ENCODE peak calls at places on chromosomes 3 and 15, in five cellular contexts. Q is hepatocyte; R is stimulated activated naive CD8-positive, alpha-beta T cell treated with anti-CD3 and anti-CD28 coated beads, Interleukin-15, Interleukin-2, amounts not matched to agents 100 U/mL and 50 U/mL, for 24 hours; W is activated T-helper 1 cell treated with anti-CD3 and anti-CD28 coated beads, Interleukin-2, amount 50 U/mL, for 16 hours; U is sciatic nerve. L is an unnamed sample.

GRCh38 chr3:157502916-157503620 is at the start of gene VEPH1:
- DNase-seq in Q (peak), R (no peak), W (no peak), U (no peak), L (no peak)

GRCh38 chr15:78225783-78226541 is 8.4 kb downstream of the ACSBG1 start:
- DNase-seq in Q (no peak), R (no peak), W (no peak), U (no peak), L (no peak)

GRCh38 chr15:25811481-25811906 is 51.6 kb downstream of the ATP10A start:
- DNase-seq in Q (no peak), R (no peak), W (no peak), U (no peak), L (no peak)

GRCh38 chr3:194249323-194250103 is 101.6 kb downstream of the CPN2 start:
- DNase-seq in Q (peak), R (no peak), W (no peak), U (no peak), L (no peak)

GRCh38 chr15:25947336-25948080 is 84.4 kb upstream of the ATP10A start:
- DNase-seq in Q (peak), R (peak), W (no peak), U (no peak), L (no peak)

GRCh38 chr15:63597033-63597790 is at the start of gene FBXL22:
- DNase-seq in Q (peak), R (no peak), W (no peak), U (no peak), L (no peak)

GRCh38 chr3:178083906-178084823 is 452.1 kb upstream of the KCNMB2 start:
- DNase-seq in Q (peak), R (no peak), W (no peak), U (no peak), L (peak)

GRCh38 chr3:146163584-146163983 is 2.6 kb upstream of the PLOD2 start:
- DNase-seq in Q (no peak), R (no peak), W (no peak), U (no peak), L (no peak)

GRCh38 chr15:82851981-82852511 is 42.6 kb downstream of the WHAMM start:
- DNase-seq in Q (no peak), R (no peak), W (no peak), U (no peak), L (no peak)

GRCh38 chr15:47366884-47367283 is 350.4 kb upstream of the SEMA6D start:
- DNase-seq in Q (no peak), R (no peak), W (no peak), U (no peak), L (no peak)

GRCh38 chr3:173650596-173650995 is 253.1 kb downstream of the NLGN1 start:
- DNase-seq in Q (no peak), R (no peak), W (no peak), U (no peak), L (no peak)

GRCh38 chr15:20340331-20340811 is 201.2 kb downstream of the GOLGA6L6 start:
- DNase-seq in Q (peak), R (peak), W (peak), U (peak), L (no peak)

GRCh38 chr3:159158213-159158612 is 356.4 kb downstream of the MFSD1 start:
- DNase-seq in Q (no peak), R (no peak), W (no peak), U (no peak), L (no peak)

L was measured in HepG2.